ENCODE peak calls at places on chromosomes 2 and 18, in six cellular contexts. M is NB4, N is HepG2, Z is GM12878, T is A549, Q is K562. K is an unnamed sample.

GRCh38 chr18:70337139-70337972 is 48.5 kb downstream of the SOCS6 start:
- DNase-seq in T (peak), M (peak), N (peak), Q (peak), Z (no peak), K (peak)

GRCh38 chr2:150369862-150370261 is 117.6 kb downstream of the RND3 start:
- DNase-seq in Q (no peak), Z (no peak), T (no peak), M (no peak), N (no peak), K (no peak)

GRCh38 chr18:47163241-47163640 is 12.9 kb downstream of the IER3IP1 start:
- DNase-seq in Z (no peak), T (no peak), M (no peak), Q (no peak), N (no peak), K (no peak)

GRCh38 chr18:2627821-2628276 is 27.7 kb upstream of the SMCHD1 start:
- DNase-seq in Q (no peak), M (peak), N (peak), T (peak), Z (no peak), K (no peak)

GRCh38 chr2:224359569-224359968 is 42.3 kb downstream of the FAM124B start:
- DNase-seq in M (peak), Z (no peak), T (peak), N (peak), Q (peak), K (no peak)

GRCh38 chr2:101160454-101160853 is 9.3 kb upstream of the TBC1D8 start:
- DNase-seq in Z (no peak), Q (no peak), M (no peak), N (no peak), T (peak), K (peak)

GRCh38 chr18:52339891-52340371 is at the start of gene DCC:
- DNase-seq in T (peak), Z (no peak), M (peak), N (peak), Q (no peak), K (no peak)

GRCh38 chr18:28875059-28875458 is 698.1 kb upstream of the CDH2 start:
- DNase-seq in M (no peak), N (no peak), Q (no peak), T (no peak), Z (no peak), K (no peak)

GRCh38 chr2:33492735-33493134 is 16.3 kb downstream of the RASGRP3 start:
- DNase-seq in Q (no peak), N (no peak), T (no peak), Z (no peak), M (no peak), K (no peak)
- TF ChIP-seq POLR2A in Q (no peak), N (no peak), T (no peak), Z (peak), M (no peak), K (no peak)

GRCh38 chr18:38459086-38459485 is 893.5 kb upstream of the CELF4 start:
- DNase-seq in M (no peak), Q (no peak), T (no peak), N (no peak), Z (no peak), K (no peak)
- TF ChIP-seq MYC in M (no peak), Q (no peak), T (no peak), N (no peak), Z (no peak), K (no peak)

DNA sequence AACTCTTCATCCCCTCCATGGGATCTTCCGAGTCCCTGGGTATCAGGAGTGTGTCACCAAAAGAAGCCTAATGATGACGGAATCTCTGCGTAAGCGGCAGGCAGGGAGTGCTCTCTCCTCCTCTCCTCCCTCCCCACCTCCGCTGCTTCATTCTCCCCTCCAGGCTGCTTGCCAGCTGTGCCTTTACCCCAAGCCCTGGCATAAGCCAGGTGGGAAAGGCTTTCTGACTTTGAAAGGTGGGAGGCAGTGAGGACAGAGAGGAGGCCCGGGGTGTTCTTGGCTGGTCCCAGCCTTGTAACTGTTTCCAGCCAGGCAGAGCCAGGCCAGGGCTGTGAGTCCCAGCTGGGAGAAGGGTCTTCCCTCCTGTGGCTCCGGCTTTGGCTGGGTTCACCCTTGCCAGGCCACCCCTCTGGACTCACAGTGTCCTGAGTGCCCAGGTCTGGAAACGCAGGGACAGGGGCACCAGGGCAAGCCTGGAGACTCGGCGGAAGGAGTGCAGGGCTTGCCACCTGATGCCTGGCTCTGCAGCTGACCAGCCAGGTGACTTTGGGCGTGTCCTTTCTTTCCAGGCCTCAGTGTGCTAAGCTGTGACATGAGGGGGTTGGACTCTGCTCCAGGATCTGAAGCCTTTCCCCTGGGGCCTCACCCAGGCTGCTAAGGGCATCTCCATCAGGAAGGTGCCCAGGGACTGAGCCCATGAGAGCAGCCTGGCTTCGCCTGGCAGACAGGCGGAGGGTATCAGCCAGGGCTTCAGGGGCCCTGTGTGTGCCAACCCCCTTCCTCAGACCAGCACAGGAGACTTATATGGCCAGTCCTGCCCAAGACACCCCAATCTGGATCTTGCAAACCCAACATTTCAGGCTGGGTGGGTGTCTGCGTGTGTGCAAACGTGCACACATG is 32.7 kb upstream of the HPCAL1 start:
- DNase-seq in N (no peak), Q (no peak), Z (no peak), T (no peak), M (no peak), K (no peak)
- TF ChIP-seq POLR2A in N (no peak), Q (no peak), Z (no peak), T (no peak), M (no peak), K (no peak)

DNA sequence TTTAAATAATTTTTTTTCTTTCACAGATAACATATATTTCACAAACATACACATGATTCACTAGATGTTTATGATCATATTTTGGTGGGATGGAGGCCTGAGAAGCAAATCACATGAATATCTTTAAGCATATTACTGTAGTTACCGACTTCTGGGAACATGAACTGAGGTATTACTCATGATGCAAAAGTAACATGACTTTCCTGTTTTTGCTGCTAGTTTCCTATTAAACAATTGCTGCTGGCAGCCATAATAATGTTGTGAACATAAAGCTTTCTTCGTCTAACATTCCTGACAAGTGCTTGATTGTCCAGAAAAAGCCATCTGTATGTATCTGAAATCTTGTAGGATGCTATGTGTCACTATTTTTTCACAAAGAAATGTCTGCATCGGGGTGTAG is 145.4 kb downstream of the MTX2 start:
- DNase-seq in N (no peak), M (no peak), Z (no peak), T (no peak), Q (no peak), K (peak)
- TF ChIP-seq MYC in N (no peak), M (no peak), Z (no peak), T (no peak), Q (no peak), K (no peak)

DNA sequence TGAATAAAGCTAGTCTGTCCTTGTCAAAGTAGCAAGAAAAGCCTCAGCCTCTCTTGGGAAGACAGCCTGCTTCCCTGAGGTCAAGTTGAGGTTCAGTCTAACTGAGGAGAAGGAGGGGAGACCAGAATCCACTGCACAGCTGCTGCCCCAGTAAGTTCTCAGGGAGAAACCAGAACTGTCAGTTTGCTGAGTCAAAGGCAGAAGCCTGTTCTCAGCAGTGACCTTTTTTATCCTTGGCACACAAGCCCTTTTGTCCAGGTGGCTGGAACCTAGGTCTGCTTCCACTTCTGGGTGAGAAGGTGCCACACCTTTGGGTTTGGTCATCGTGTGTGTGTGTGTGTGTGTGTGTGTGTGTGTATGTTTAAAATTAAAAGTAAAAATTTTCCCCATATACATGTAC is 15.1 kb downstream of the INPP4A start:
- DNase-seq in T (no peak), Q (no peak), Z (no peak), M (peak), N (no peak), K (no peak)
- TF ChIP-seq POLR2A in T (no peak), Q (no peak), Z (no peak), M (no peak), N (no peak), K (no peak)

GRCh38 chr18:12007063-12007462 is 25.8 kb downstream of the IMPA2 start:
- DNase-seq in N (no peak), M (no peak), T (no peak), Z (no peak), Q (no peak), K (no peak)

GRCh38 chr18:12006488-12006840 is 25.2 kb downstream of the IMPA2 start:
- DNase-seq in T (no peak), Z (no peak), Q (no peak), M (no peak), N (no peak), K (no peak)

GRCh38 chr18:12008181-12008767 is 27.0 kb downstream of the IMPA2 start:
- DNase-seq in Z (no peak), Q (no peak), M (no peak), T (no peak), N (peak), K (no peak)

GRCh38 chr18:12003894-12004293 is 22.6 kb downstream of the IMPA2 start:
- DNase-seq in M (no peak), Q (no peak), N (no peak), Z (no peak), T (no peak), K (no peak)

GRCh38 chr18:12005542-12006487 is 24.5 kb downstream of the IMPA2 start:
- DNase-seq in Q (no peak), T (peak), M (no peak), N (no peak), Z (no peak), K (no peak)
- TF ChIP-seq MYC in Q (no peak), T (no peak), M (no peak), N (no peak), Z (no peak), K (no peak)

GRCh38 chr2:239400907-239401449 is at the start of gene HDAC4:
- DNase-seq in N (peak), Q (peak), Z (peak), M (peak), T (peak), K (peak)

GRCh38 chr2:239399404-239399999 is 1.3 kb downstream of the HDAC4 start:
- DNase-seq in T (peak), M (peak), Z (no peak), N (peak), Q (no peak), K (peak)

GRCh38 chr2:239398536-239398935 is 2.3 kb downstream of the HDAC4 start:
- DNase-seq in M (peak), N (no peak), Z (no peak), T (no peak), Q (no peak), K (no peak)

GRCh38 chr2:239401450-239402227 is 819 bp upstream of the HDAC4 start:
- DNase-seq in M (peak), T (peak), Q (peak), N (peak), Z (peak), K (peak)

GRCh38 chr2:239400000-239400831 is 604 bp downstream of the HDAC4 start:
- DNase-seq in Z (no peak), N (peak), M (peak), Q (peak), T (no peak), K (no peak)
- TF ChIP-seq POLR2A in Z (no peak), N (no peak), M (no peak), Q (no peak), T (no peak), K (no peak)

GRCh38 chr2:126244937-126245336 is 411.0 kb upstream of the GYPC start:
- DNase-seq in T (peak), N (peak), Q (peak), M (peak), Z (peak), K (no peak)
- TF ChIP-seq MYC in T (no peak), N (no peak), Q (no peak), M (no peak), Z (no peak), K (no peak)

GRCh38 chr2:118086024-118086633 is 2.1 kb upstream of the INSIG2 start:
- DNase-seq in M (no peak), Q (no peak), Z (no peak), N (peak), T (no peak), K (no peak)

GRCh38 chr2:118090387-118091139 is 2.3 kb downstream of the INSIG2 start:
- DNase-seq in T (no peak), N (peak), Z (no peak), Q (no peak), M (no peak), K (peak)

GRCh38 chr2:118091140-118091478 is 2.8 kb downstream of the INSIG2 start:
- DNase-seq in M (no peak), Z (no peak), N (peak), Q (no peak), T (no peak), K (no peak)

GRCh38 chr2:118089015-118089800 is 937 bp downstream of the INSIG2 start:
- DNase-seq in M (peak), Z (no peak), N (peak), T (peak), Q (peak), K (peak)

DNA sequence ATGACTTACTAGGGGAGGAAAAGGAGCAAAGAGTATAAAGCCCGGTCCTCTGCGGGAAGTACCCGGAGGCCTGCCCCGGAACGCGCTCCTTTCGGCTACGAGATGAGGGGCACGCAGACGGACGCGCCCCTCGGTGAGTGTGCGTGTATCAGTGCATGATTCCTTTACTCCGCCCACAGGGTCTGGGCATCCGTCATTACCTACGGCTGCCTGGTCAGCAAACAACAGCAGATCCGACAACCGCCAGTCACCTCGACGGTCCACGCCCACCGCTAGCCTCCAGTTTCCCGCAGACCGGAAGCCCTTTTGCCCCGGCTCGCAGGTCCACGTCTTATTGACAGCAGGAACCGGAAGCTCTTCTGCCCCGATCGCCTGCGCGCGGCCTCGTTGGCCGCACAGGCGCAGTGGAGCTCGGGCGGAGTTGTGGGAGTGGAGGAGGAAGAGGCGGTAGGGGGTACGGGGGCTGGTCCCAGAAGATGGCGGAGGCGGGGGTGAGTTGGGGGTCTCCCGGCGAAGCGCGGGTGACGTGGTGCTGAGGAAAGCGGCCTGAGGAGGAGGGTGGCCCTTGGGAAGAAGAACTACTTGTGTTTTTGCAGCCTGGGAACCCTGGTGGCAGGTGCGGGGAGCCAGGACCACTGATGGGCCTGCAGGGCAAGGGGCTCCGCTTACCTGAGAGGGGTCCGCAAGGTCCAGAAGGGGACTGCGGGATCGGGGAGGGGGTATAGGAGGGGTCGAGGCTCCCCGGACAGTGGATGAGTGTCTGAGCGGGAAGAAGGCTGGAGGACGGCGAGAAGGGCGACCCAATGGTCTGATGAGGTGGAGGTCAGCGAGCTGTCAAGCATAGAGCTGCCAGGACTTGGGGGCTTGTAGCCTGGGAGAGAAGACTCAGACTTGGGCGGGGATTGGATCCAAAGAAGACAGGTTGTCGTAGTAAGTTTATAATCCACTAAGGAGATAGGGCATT is at the start of gene INSIG2:
- DNase-seq in M (peak), Z (peak), T (peak), N (peak), Q (peak), K (peak)
- TF ChIP-seq POLR2A in M (peak), Z (peak), T (peak), N (peak), Q (peak), K (peak)

K was measured in endothelial cell of umbilical vein.